ENCODE peak calls at places on chromosomes 7 and 10, in nine cellular contexts. Q is substantia nigra; X is T-helper 2 cell; I is mesothelial cell of epicardium; T is activated CD8-positive, alpha-beta memory T cell treated with anti-CD3 and anti-CD28 coated beads, Interleukin-2, amount 50 U/mL, for 48 hours; U is mucosa of gallbladder; E is suprapubic skin; K is anterior cingulate cortex; S is B cell. Z is an unnamed sample.
A peak's percentile ranks its signal among the peaks of the same experiment; 100 is the strongest.

GRCh38 chr10:13724484-13724883 is 137.7 kb downstream of the PRPF18 start:
- DNase-seq in Q (no peak), K (no peak), S (no peak), E (no peak), U (no peak), T (no peak), X (no peak), I (no peak), Z (no peak)

GRCh38 chr7:47403341-47403866 is 178.5 kb downstream of the TNS3 start:
- DNase-seq in E (no peak), I (no peak), X (no peak), T (no peak), U (no peak), K (no peak), Q (no peak), S (no peak), Z (no peak)

GRCh38 chr10:73168486-73168844 is 546 bp downstream of the FAM149B1 start:
- DNase-seq in K (no peak), T (no peak), X (no peak), U (no peak), Q (no peak), I (no peak), E (no peak), S (no peak), Z (no peak)

GRCh38 chr10:11551915-11552602 is 59.4 kb downstream of the USP6NL start:
- DNase-seq in I (no peak), E (no peak), U (no peak), K (no peak), T (no peak), X (no peak), Q (no peak), S (no peak), Z (no peak)

GRCh38 chr7:143120696-143121405 is 11.0 kb upstream of the PIP start:
- DNase-seq in Q (no peak), X (no peak), U (no peak), E (no peak), K (no peak), I (no peak), S (no peak), T (no peak), Z (no peak)

GRCh38 chr7:16543456-16543855 is 16.8 kb downstream of the LRRC72 start:
- DNase-seq in E (no peak), I (no peak), X (no peak), Q (no peak), U (no peak), S (no peak), T (no peak), K (no peak), Z (no peak)

GRCh38 chr7:158102897-158103296 is 484.7 kb downstream of the PTPRN2 start:
- DNase-seq in T (no peak), Q (no peak), K (no peak), E (peak; percentile 24), X (no peak), U (no peak), S (no peak), I (no peak), Z (no peak)

GRCh38 chr7:31882187-31882586 is 188.0 kb downstream of the PDE1C start:
- DNase-seq in K (no peak), S (no peak), E (no peak), X (no peak), T (no peak), U (no peak), I (no peak), Q (no peak), Z (no peak)

GRCh38 chr10:35822316-35822715 is 180.2 kb upstream of the FZD8 start:
- DNase-seq in U (peak; percentile 32), T (no peak), Q (no peak), X (no peak), E (peak; percentile 91), I (peak; percentile 40), K (peak; percentile 56), S (no peak), Z (no peak)

GRCh38 chr10:110679633-110680472 is 35.7 kb downstream of the RBM20 start:
- DNase-seq in E (no peak), Q (no peak), K (no peak), U (no peak), S (no peak), X (no peak), I (no peak), T (no peak), Z (no peak)

GRCh38 chr10:34664706-34665105 is 150.4 kb downstream of the PARD3 start:
- DNase-seq in I (no peak), S (no peak), T (no peak), X (no peak), K (no peak), E (no peak), U (no peak), Q (no peak), Z (no peak)

GRCh38 chr7:47663841-47664240 is 81.9 kb upstream of the TNS3 start:
- DNase-seq in I (no peak), X (no peak), E (no peak), T (no peak), U (no peak), S (no peak), K (no peak), Q (no peak), Z (no peak)

GRCh38 chr7:78326189-78326588 is 527.6 kb downstream of the PHTF2 start:
- DNase-seq in Q (no peak), K (no peak), I (no peak), U (no peak), T (no peak), X (no peak), S (no peak), E (no peak), Z (no peak)

GRCh38 chr10:26503911-26504310 is 65.8 kb downstream of the APBB1IP start:
- DNase-seq in S (peak; percentile 23), U (no peak), Q (no peak), I (no peak), E (no peak), X (no peak), T (no peak), K (no peak), Z (no peak)

GRCh38 chr7:98234429-98235147 is 17.4 kb downstream of the TECPR1 start:
- DNase-seq in X (no peak), S (no peak), K (no peak), E (no peak), Q (no peak), U (no peak), T (no peak), I (no peak), Z (no peak)

GRCh38 chr7:117087639-117088396 is 134.5 kb downstream of the ST7 start:
- DNase-seq in Q (no peak), E (no peak), X (no peak), S (no peak), K (no peak), I (no peak), U (no peak), T (no peak), Z (no peak)

GRCh38 chr7:101156277-101156676 is 2.0 kb downstream of the AP1S1 start:
- DNase-seq in T (no peak), K (no peak), X (no peak), S (no peak), E (no peak), I (no peak), U (no peak), Q (no peak), Z (no peak)

GRCh38 chr7:131723926-131724325 is 167.5 kb upstream of the PODXL start:
- DNase-seq in U (no peak), S (no peak), E (no peak), K (no peak), I (no peak), X (no peak), Q (no peak), T (no peak), Z (no peak)

GRCh38 chr10:13563481-13564445 is 23.0 kb upstream of the PRPF18 start:
- DNase-seq in S (no peak), U (no peak), Q (no peak), X (no peak), E (no peak), I (no peak), K (no peak), T (no peak), Z (no peak)

GRCh38 chr7:76318488-76319353 is 16.2 kb downstream of the HSPB1 start:
- DNase-seq in X (no peak), K (peak; percentile 63), T (peak; percentile 78), E (peak; percentile 90), I (no peak), S (peak; percentile 75), Q (no peak), U (peak; percentile 73), Z (peak; percentile 41)

GRCh38 chr10:60262647-60263126 is 127.0 kb downstream of the ANK3 start:
- DNase-seq in S (no peak), E (no peak), X (no peak), U (no peak), Q (no peak), I (no peak), K (no peak), T (no peak), Z (no peak)

GRCh38 chr7:156167987-156168386 is 355.7 kb upstream of the SHH start:
- DNase-seq in S (no peak), I (no peak), E (no peak), K (no peak), T (no peak), U (no peak), X (no peak), Q (no peak), Z (no peak)

GRCh38 chr10:71795248-71795647 is 21.9 kb upstream of the VSIR start:
- DNase-seq in K (no peak), T (no peak), Q (no peak), U (no peak), I (no peak), E (no peak), X (no peak), S (no peak), Z (no peak)

GRCh38 chr7:1706721-1707613 is 36.9 kb downstream of the ELFN1 start:
- DNase-seq in I (no peak), Q (no peak), X (no peak), U (no peak), E (peak; percentile 41), S (no peak), T (peak; percentile 36), K (no peak), Z (no peak)

GRCh38 chr10:2885276-2885955 is 181.9 kb upstream of the PFKP start:
- DNase-seq in T (no peak), X (no peak), E (no peak), Q (no peak), K (no peak), S (no peak), U (no peak), I (no peak), Z (no peak)

Z was measured in effector memory CD4-positive, alpha-beta T cell.